ENCODE peak calls at places on chromosomes 7 and 10, in four cellular contexts. One of them, this sample, is unnamed.

GRCh38 chr10:51269816-51270215 is 195.5 kb downstream of the PRKG1 start:
- DNase-seq in CD8-positive, alpha-beta memory T cell: no peak
- DNase-seq in stimulated activated CD4-positive, alpha-beta T cell treated with anti-CD3 and anti-CD28 coated beads, Interleukin-2, amount 100 ng/mL, for 48 hours: no peak
- DNase-seq in NCI-H1417 treated with DMSO at 0.1 percent for 48 hours: no peak
- DNase-seq in this sample: no peak

GRCh38 chr7:68107968-68108367 is 1111.3 kb downstream of the TYW1 start:
- DNase-seq in stimulated activated CD4-positive, alpha-beta T cell treated with anti-CD3 and anti-CD28 coated beads, Interleukin-2, amount 100 ng/mL, for 48 hours: no peak
- DNase-seq in NCI-H1417 treated with DMSO at 0.1 percent for 48 hours: no peak
- DNase-seq in CD8-positive, alpha-beta memory T cell: no peak
- DNase-seq in this sample: no peak

GRCh38 chr10:33277135-33277536 is 57.3 kb downstream of the NRP1 start:
- DNase-seq in CD8-positive, alpha-beta memory T cell: no peak
- DNase-seq in NCI-H1417 treated with DMSO at 0.1 percent for 48 hours: no peak
- DNase-seq in stimulated activated CD4-positive, alpha-beta T cell treated with anti-CD3 and anti-CD28 coated beads, Interleukin-2, amount 100 ng/mL, for 48 hours: no peak
- DNase-seq in this sample: no peak

GRCh38 chr10:72084094-72084459 is 4.3 kb downstream of the SPOCK2 start:
- DNase-seq in CD8-positive, alpha-beta memory T cell: peak
- DNase-seq in NCI-H1417 treated with DMSO at 0.1 percent for 48 hours: no peak
- DNase-seq in stimulated activated CD4-positive, alpha-beta T cell treated with anti-CD3 and anti-CD28 coated beads, Interleukin-2, amount 100 ng/mL, for 48 hours: peak
- DNase-seq in this sample: no peak

GRCh38 chr7:114922151-114922651 is 307 bp downstream of the MDFIC start:
- DNase-seq in stimulated activated CD4-positive, alpha-beta T cell treated with anti-CD3 and anti-CD28 coated beads, Interleukin-2, amount 100 ng/mL, for 48 hours: peak
- DNase-seq in CD8-positive, alpha-beta memory T cell: peak
- DNase-seq in NCI-H1417 treated with DMSO at 0.1 percent for 48 hours: no peak
- DNase-seq in this sample: peak

GRCh38 chr7:16724344-16724743 is 29.2 kb upstream of the TSPAN13 start:
- DNase-seq in NCI-H1417 treated with DMSO at 0.1 percent for 48 hours: no peak
- DNase-seq in CD8-positive, alpha-beta memory T cell: no peak
- DNase-seq in stimulated activated CD4-positive, alpha-beta T cell treated with anti-CD3 and anti-CD28 coated beads, Interleukin-2, amount 100 ng/mL, for 48 hours: no peak
- DNase-seq in this sample: no peak

GRCh38 chr10:74683621-74684114 is 142.7 kb upstream of the KAT6B start:
- DNase-seq in CD8-positive, alpha-beta memory T cell: no peak
- DNase-seq in stimulated activated CD4-positive, alpha-beta T cell treated with anti-CD3 and anti-CD28 coated beads, Interleukin-2, amount 100 ng/mL, for 48 hours: no peak
- DNase-seq in NCI-H1417 treated with DMSO at 0.1 percent for 48 hours: no peak
- DNase-seq in this sample: no peak

GRCh38 chr10:129546106-129546505 is 79.1 kb downstream of the MGMT start:
- DNase-seq in NCI-H1417 treated with DMSO at 0.1 percent for 48 hours: no peak
- DNase-seq in stimulated activated CD4-positive, alpha-beta T cell treated with anti-CD3 and anti-CD28 coated beads, Interleukin-2, amount 100 ng/mL, for 48 hours: no peak
- DNase-seq in CD8-positive, alpha-beta memory T cell: no peak
- DNase-seq in this sample: no peak

GRCh38 chr7:137755846-137756685 is 90.7 kb downstream of the DGKI start:
- DNase-seq in CD8-positive, alpha-beta memory T cell: no peak
- DNase-seq in NCI-H1417 treated with DMSO at 0.1 percent for 48 hours: no peak
- DNase-seq in stimulated activated CD4-positive, alpha-beta T cell treated with anti-CD3 and anti-CD28 coated beads, Interleukin-2, amount 100 ng/mL, for 48 hours: no peak
- DNase-seq in this sample: no peak

GRCh38 chr10:74227697-74228424 is 76.8 kb downstream of the ADK start:
- DNase-seq in CD8-positive, alpha-beta memory T cell: no peak
- DNase-seq in stimulated activated CD4-positive, alpha-beta T cell treated with anti-CD3 and anti-CD28 coated beads, Interleukin-2, amount 100 ng/mL, for 48 hours: no peak
- DNase-seq in NCI-H1417 treated with DMSO at 0.1 percent for 48 hours: no peak
- DNase-seq in this sample: peak

GRCh38 chr10:129727071-129727470 is 237.0 kb downstream of the EBF3 start:
- DNase-seq in CD8-positive, alpha-beta memory T cell: no peak
- DNase-seq in stimulated activated CD4-positive, alpha-beta T cell treated with anti-CD3 and anti-CD28 coated beads, Interleukin-2, amount 100 ng/mL, for 48 hours: no peak
- DNase-seq in NCI-H1417 treated with DMSO at 0.1 percent for 48 hours: no peak
- DNase-seq in this sample: no peak

GRCh38 chr10:104076743-104077160 is 8.9 kb downstream of the COL17A1 start:
- DNase-seq in CD8-positive, alpha-beta memory T cell: no peak
- DNase-seq in NCI-H1417 treated with DMSO at 0.1 percent for 48 hours: peak
- DNase-seq in stimulated activated CD4-positive, alpha-beta T cell treated with anti-CD3 and anti-CD28 coated beads, Interleukin-2, amount 100 ng/mL, for 48 hours: no peak
- DNase-seq in this sample: no peak

GRCh38 chr7:155529346-155529745 is 17.0 kb downstream of the CNPY1 start:
- DNase-seq in stimulated activated CD4-positive, alpha-beta T cell treated with anti-CD3 and anti-CD28 coated beads, Interleukin-2, amount 100 ng/mL, for 48 hours: no peak
- DNase-seq in CD8-positive, alpha-beta memory T cell: no peak
- DNase-seq in NCI-H1417 treated with DMSO at 0.1 percent for 48 hours: no peak
- DNase-seq in this sample: no peak

GRCh38 chr10:71998119-71998839 is 34.1 kb downstream of the CHST3 start:
- DNase-seq in NCI-H1417 treated with DMSO at 0.1 percent for 48 hours: no peak
- DNase-seq in CD8-positive, alpha-beta memory T cell: no peak
- DNase-seq in stimulated activated CD4-positive, alpha-beta T cell treated with anti-CD3 and anti-CD28 coated beads, Interleukin-2, amount 100 ng/mL, for 48 hours: no peak
- DNase-seq in this sample: no peak

GRCh38 chr7:45638916-45639315 is 64.7 kb downstream of the ADCY1 start:
- DNase-seq in CD8-positive, alpha-beta memory T cell: no peak
- DNase-seq in stimulated activated CD4-positive, alpha-beta T cell treated with anti-CD3 and anti-CD28 coated beads, Interleukin-2, amount 100 ng/mL, for 48 hours: no peak
- DNase-seq in NCI-H1417 treated with DMSO at 0.1 percent for 48 hours: no peak
- DNase-seq in this sample: no peak

GRCh38 chr7:109873296-109873695 is 1217.6 kb upstream of the LRRN3 start:
- DNase-seq in stimulated activated CD4-positive, alpha-beta T cell treated with anti-CD3 and anti-CD28 coated beads, Interleukin-2, amount 100 ng/mL, for 48 hours: no peak
- DNase-seq in NCI-H1417 treated with DMSO at 0.1 percent for 48 hours: no peak
- DNase-seq in CD8-positive, alpha-beta memory T cell: no peak
- DNase-seq in this sample: no peak

GRCh38 chr7:94355389-94355788 is 39.3 kb upstream of the COL1A2 start:
- DNase-seq in stimulated activated CD4-positive, alpha-beta T cell treated with anti-CD3 and anti-CD28 coated beads, Interleukin-2, amount 100 ng/mL, for 48 hours: no peak
- DNase-seq in CD8-positive, alpha-beta memory T cell: no peak
- DNase-seq in NCI-H1417 treated with DMSO at 0.1 percent for 48 hours: no peak
- DNase-seq in this sample: no peak

GRCh38 chr10:14131261-14131960 is 199.3 kb downstream of the FRMD4A start:
- DNase-seq in stimulated activated CD4-positive, alpha-beta T cell treated with anti-CD3 and anti-CD28 coated beads, Interleukin-2, amount 100 ng/mL, for 48 hours: no peak
- DNase-seq in CD8-positive, alpha-beta memory T cell: no peak
- DNase-seq in NCI-H1417 treated with DMSO at 0.1 percent for 48 hours: no peak
- DNase-seq in this sample: no peak

GRCh38 chr10:7179536-7179935 is 231.3 kb downstream of the SFMBT2 start:
- DNase-seq in CD8-positive, alpha-beta memory T cell: no peak
- DNase-seq in NCI-H1417 treated with DMSO at 0.1 percent for 48 hours: no peak
- DNase-seq in stimulated activated CD4-positive, alpha-beta T cell treated with anti-CD3 and anti-CD28 coated beads, Interleukin-2, amount 100 ng/mL, for 48 hours: no peak
- DNase-seq in this sample: no peak

GRCh38 chr10:114207349-114207748 is 28.2 kb downstream of the TDRD1 start:
- DNase-seq in stimulated activated CD4-positive, alpha-beta T cell treated with anti-CD3 and anti-CD28 coated beads, Interleukin-2, amount 100 ng/mL, for 48 hours: no peak
- DNase-seq in CD8-positive, alpha-beta memory T cell: no peak
- DNase-seq in NCI-H1417 treated with DMSO at 0.1 percent for 48 hours: no peak
- DNase-seq in this sample: no peak

GRCh38 chr7:48875300-48875916 is 48.9 kb upstream of the CDC14C start:
- DNase-seq in NCI-H1417 treated with DMSO at 0.1 percent for 48 hours: peak
- DNase-seq in CD8-positive, alpha-beta memory T cell: no peak
- DNase-seq in stimulated activated CD4-positive, alpha-beta T cell treated with anti-CD3 and anti-CD28 coated beads, Interleukin-2, amount 100 ng/mL, for 48 hours: no peak
- DNase-seq in this sample: no peak

GRCh38 chr10:79070611-79071534 is 2.1 kb downstream of the ZMIZ1 start:
- DNase-seq in CD8-positive, alpha-beta memory T cell: peak
- DNase-seq in NCI-H1417 treated with DMSO at 0.1 percent for 48 hours: no peak
- DNase-seq in stimulated activated CD4-positive, alpha-beta T cell treated with anti-CD3 and anti-CD28 coated beads, Interleukin-2, amount 100 ng/mL, for 48 hours: no peak
- DNase-seq in this sample: no peak

GRCh38 chr7:129271500-129272355 is 46.9 kb downstream of the AHCYL2 start:
- DNase-seq in stimulated activated CD4-positive, alpha-beta T cell treated with anti-CD3 and anti-CD28 coated beads, Interleukin-2, amount 100 ng/mL, for 48 hours: peak
- DNase-seq in CD8-positive, alpha-beta memory T cell: peak
- DNase-seq in NCI-H1417 treated with DMSO at 0.1 percent for 48 hours: no peak
- DNase-seq in this sample: peak

GRCh38 chr10:86176850-86177249 is 189.7 kb downstream of the GRID1 start:
- DNase-seq in stimulated activated CD4-positive, alpha-beta T cell treated with anti-CD3 and anti-CD28 coated beads, Interleukin-2, amount 100 ng/mL, for 48 hours: no peak
- DNase-seq in CD8-positive, alpha-beta memory T cell: no peak
- DNase-seq in NCI-H1417 treated with DMSO at 0.1 percent for 48 hours: no peak
- DNase-seq in this sample: no peak

GRCh38 chr7:127865466-127865865 is 165.8 kb downstream of the LRRC4 start:
- DNase-seq in NCI-H1417 treated with DMSO at 0.1 percent for 48 hours: no peak
- DNase-seq in CD8-positive, alpha-beta memory T cell: no peak
- DNase-seq in stimulated activated CD4-positive, alpha-beta T cell treated with anti-CD3 and anti-CD28 coated beads, Interleukin-2, amount 100 ng/mL, for 48 hours: no peak
- DNase-seq in this sample: no peak